ENCODE peak calls at places on chromosomes 12 and 14, in nine cellular contexts. One of them, this sample, is unnamed.

GRCh38 chr12:116759783-116760581 is 21.9 kb downstream of the RNFT2 start:
- DNase-seq in mucosa of gallbladder: no peak
- DNase-seq in endothelial cell of umbilical vein: peak
- DNase-seq in astrocyte of the hippocampus: peak
- DNase-seq in fibroblast of the aortic adventitia: peak
- DNase-seq in stimulated activated CD8-positive, alpha-beta memory T cell treated with anti-CD3 and anti-CD28 coated beads, Interleukin-15, amount 100 ng/mL, for 24 hours: no peak
- DNase-seq in H9: peak
- DNase-seq in GM19239: no peak
- DNase-seq in stimulated activated naive B cell treated with anti-CD40 and anti-IgM and Interleukin-4, amounts not matched to agents 10 μg/mL and 1 μg/mL and 100 μg/mL, for 72 hours: peak
- DNase-seq in this sample: no peak

GRCh38 chr14:61257469-61258057 is 23.6 kb downstream of the TMEM30B start:
- DNase-seq in mucosa of gallbladder: no peak
- DNase-seq in endothelial cell of umbilical vein: no peak
- DNase-seq in astrocyte of the hippocampus: no peak
- DNase-seq in fibroblast of the aortic adventitia: no peak
- DNase-seq in stimulated activated CD8-positive, alpha-beta memory T cell treated with anti-CD3 and anti-CD28 coated beads, Interleukin-15, amount 100 ng/mL, for 24 hours: no peak
- DNase-seq in H9: no peak
- DNase-seq in GM19239: no peak
- DNase-seq in stimulated activated naive B cell treated with anti-CD40 and anti-IgM and Interleukin-4, amounts not matched to agents 10 μg/mL and 1 μg/mL and 100 μg/mL, for 72 hours: no peak
- DNase-seq in this sample: no peak

GRCh38 chr12:131929530-131930456 is 717 bp downstream of the PUS1 start:
- DNase-seq in mucosa of gallbladder: no peak
- DNase-seq in endothelial cell of umbilical vein: peak
- DNase-seq in astrocyte of the hippocampus: peak
- DNase-seq in fibroblast of the aortic adventitia: peak
- DNase-seq in stimulated activated CD8-positive, alpha-beta memory T cell treated with anti-CD3 and anti-CD28 coated beads, Interleukin-15, amount 100 ng/mL, for 24 hours: no peak
- DNase-seq in H9: peak
- DNase-seq in GM19239: no peak
- DNase-seq in stimulated activated naive B cell treated with anti-CD40 and anti-IgM and Interleukin-4, amounts not matched to agents 10 μg/mL and 1 μg/mL and 100 μg/mL, for 72 hours: no peak
- DNase-seq in this sample: peak

GRCh38 chr12:120158351-120158750 is 36.2 kb downstream of the GCN1 start:
- DNase-seq in mucosa of gallbladder: no peak
- DNase-seq in endothelial cell of umbilical vein: no peak
- DNase-seq in astrocyte of the hippocampus: no peak
- DNase-seq in fibroblast of the aortic adventitia: no peak
- DNase-seq in stimulated activated CD8-positive, alpha-beta memory T cell treated with anti-CD3 and anti-CD28 coated beads, Interleukin-15, amount 100 ng/mL, for 24 hours: no peak
- DNase-seq in H9: no peak
- DNase-seq in GM19239: no peak
- DNase-seq in stimulated activated naive B cell treated with anti-CD40 and anti-IgM and Interleukin-4, amounts not matched to agents 10 μg/mL and 1 μg/mL and 100 μg/mL, for 72 hours: no peak
- DNase-seq in this sample: no peak

GRCh38 chr12:89040146-89040964 is 311.9 kb downstream of the DUSP6 start:
- DNase-seq in mucosa of gallbladder: no peak
- DNase-seq in endothelial cell of umbilical vein: no peak
- DNase-seq in astrocyte of the hippocampus: no peak
- DNase-seq in fibroblast of the aortic adventitia: peak
- DNase-seq in stimulated activated CD8-positive, alpha-beta memory T cell treated with anti-CD3 and anti-CD28 coated beads, Interleukin-15, amount 100 ng/mL, for 24 hours: peak
- DNase-seq in H9: peak
- DNase-seq in GM19239: peak
- DNase-seq in stimulated activated naive B cell treated with anti-CD40 and anti-IgM and Interleukin-4, amounts not matched to agents 10 μg/mL and 1 μg/mL and 100 μg/mL, for 72 hours: peak
- DNase-seq in this sample: no peak

GRCh38 chr14:79466938-79467527 is 744.3 kb downstream of the DIO2 start:
- DNase-seq in mucosa of gallbladder: no peak
- DNase-seq in endothelial cell of umbilical vein: no peak
- DNase-seq in astrocyte of the hippocampus: no peak
- DNase-seq in fibroblast of the aortic adventitia: no peak
- DNase-seq in stimulated activated CD8-positive, alpha-beta memory T cell treated with anti-CD3 and anti-CD28 coated beads, Interleukin-15, amount 100 ng/mL, for 24 hours: no peak
- DNase-seq in H9: no peak
- DNase-seq in GM19239: no peak
- DNase-seq in stimulated activated naive B cell treated with anti-CD40 and anti-IgM and Interleukin-4, amounts not matched to agents 10 μg/mL and 1 μg/mL and 100 μg/mL, for 72 hours: no peak
- DNase-seq in this sample: no peak

GRCh38 chr14:103512701-103513611 is 9.7 kb downstream of the CKB start:
- DNase-seq in mucosa of gallbladder: peak
- DNase-seq in endothelial cell of umbilical vein: peak
- DNase-seq in astrocyte of the hippocampus: peak
- DNase-seq in fibroblast of the aortic adventitia: peak
- DNase-seq in stimulated activated CD8-positive, alpha-beta memory T cell treated with anti-CD3 and anti-CD28 coated beads, Interleukin-15, amount 100 ng/mL, for 24 hours: no peak
- DNase-seq in H9: no peak
- DNase-seq in GM19239: no peak
- DNase-seq in stimulated activated naive B cell treated with anti-CD40 and anti-IgM and Interleukin-4, amounts not matched to agents 10 μg/mL and 1 μg/mL and 100 μg/mL, for 72 hours: no peak
- DNase-seq in this sample: no peak

GRCh38 chr12:44749566-44749965 is 126.5 kb downstream of the NELL2 start:
- DNase-seq in mucosa of gallbladder: no peak
- DNase-seq in endothelial cell of umbilical vein: no peak
- DNase-seq in astrocyte of the hippocampus: no peak
- DNase-seq in fibroblast of the aortic adventitia: no peak
- DNase-seq in stimulated activated CD8-positive, alpha-beta memory T cell treated with anti-CD3 and anti-CD28 coated beads, Interleukin-15, amount 100 ng/mL, for 24 hours: no peak
- DNase-seq in H9: no peak
- DNase-seq in GM19239: no peak
- DNase-seq in stimulated activated naive B cell treated with anti-CD40 and anti-IgM and Interleukin-4, amounts not matched to agents 10 μg/mL and 1 μg/mL and 100 μg/mL, for 72 hours: no peak
- DNase-seq in this sample: no peak

GRCh38 chr14:104288272-104288671 is 149.9 kb downstream of the KIF26A start:
- DNase-seq in mucosa of gallbladder: no peak
- DNase-seq in endothelial cell of umbilical vein: no peak
- DNase-seq in astrocyte of the hippocampus: no peak
- DNase-seq in fibroblast of the aortic adventitia: no peak
- DNase-seq in stimulated activated CD8-positive, alpha-beta memory T cell treated with anti-CD3 and anti-CD28 coated beads, Interleukin-15, amount 100 ng/mL, for 24 hours: no peak
- DNase-seq in H9: no peak
- DNase-seq in GM19239: no peak
- DNase-seq in stimulated activated naive B cell treated with anti-CD40 and anti-IgM and Interleukin-4, amounts not matched to agents 10 μg/mL and 1 μg/mL and 100 μg/mL, for 72 hours: no peak
- DNase-seq in this sample: peak

GRCh38 chr14:73463411-73463810 is 5.1 kb upstream of the NUMB start:
- DNase-seq in mucosa of gallbladder: no peak
- DNase-seq in endothelial cell of umbilical vein: peak
- DNase-seq in astrocyte of the hippocampus: no peak
- DNase-seq in fibroblast of the aortic adventitia: peak
- DNase-seq in stimulated activated CD8-positive, alpha-beta memory T cell treated with anti-CD3 and anti-CD28 coated beads, Interleukin-15, amount 100 ng/mL, for 24 hours: no peak
- DNase-seq in H9: no peak
- DNase-seq in GM19239: no peak
- DNase-seq in stimulated activated naive B cell treated with anti-CD40 and anti-IgM and Interleukin-4, amounts not matched to agents 10 μg/mL and 1 μg/mL and 100 μg/mL, for 72 hours: no peak
- DNase-seq in this sample: no peak

GRCh38 chr12:117875652-117876491 is 92.9 kb downstream of the KSR2 start:
- DNase-seq in mucosa of gallbladder: no peak
- DNase-seq in endothelial cell of umbilical vein: peak
- DNase-seq in astrocyte of the hippocampus: peak
- DNase-seq in fibroblast of the aortic adventitia: no peak
- DNase-seq in stimulated activated CD8-positive, alpha-beta memory T cell treated with anti-CD3 and anti-CD28 coated beads, Interleukin-15, amount 100 ng/mL, for 24 hours: no peak
- DNase-seq in H9: peak
- DNase-seq in GM19239: no peak
- DNase-seq in stimulated activated naive B cell treated with anti-CD40 and anti-IgM and Interleukin-4, amounts not matched to agents 10 μg/mL and 1 μg/mL and 100 μg/mL, for 72 hours: no peak
- DNase-seq in this sample: peak

GRCh38 chr12:48998497-48999353 is 450 bp downstream of the DDN start:
- DNase-seq in mucosa of gallbladder: no peak
- DNase-seq in endothelial cell of umbilical vein: no peak
- DNase-seq in astrocyte of the hippocampus: peak
- DNase-seq in fibroblast of the aortic adventitia: no peak
- DNase-seq in stimulated activated CD8-positive, alpha-beta memory T cell treated with anti-CD3 and anti-CD28 coated beads, Interleukin-15, amount 100 ng/mL, for 24 hours: no peak
- DNase-seq in H9: peak
- DNase-seq in GM19239: no peak
- DNase-seq in stimulated activated naive B cell treated with anti-CD40 and anti-IgM and Interleukin-4, amounts not matched to agents 10 μg/mL and 1 μg/mL and 100 μg/mL, for 72 hours: peak
- DNase-seq in this sample: no peak

GRCh38 chr12:122437656-122438121 is 15.2 kb upstream of the CLIP1 start:
- DNase-seq in mucosa of gallbladder: peak
- DNase-seq in endothelial cell of umbilical vein: no peak
- DNase-seq in astrocyte of the hippocampus: peak
- DNase-seq in fibroblast of the aortic adventitia: peak
- DNase-seq in stimulated activated CD8-positive, alpha-beta memory T cell treated with anti-CD3 and anti-CD28 coated beads, Interleukin-15, amount 100 ng/mL, for 24 hours: no peak
- DNase-seq in H9: no peak
- DNase-seq in GM19239: no peak
- DNase-seq in stimulated activated naive B cell treated with anti-CD40 and anti-IgM and Interleukin-4, amounts not matched to agents 10 μg/mL and 1 μg/mL and 100 μg/mL, for 72 hours: no peak
- DNase-seq in this sample: no peak

GRCh38 chr12:93741741-93742085 is 64.5 kb downstream of the CRADD start:
- DNase-seq in mucosa of gallbladder: no peak
- DNase-seq in endothelial cell of umbilical vein: no peak
- DNase-seq in astrocyte of the hippocampus: no peak
- DNase-seq in fibroblast of the aortic adventitia: peak
- DNase-seq in stimulated activated CD8-positive, alpha-beta memory T cell treated with anti-CD3 and anti-CD28 coated beads, Interleukin-15, amount 100 ng/mL, for 24 hours: no peak
- DNase-seq in H9: peak
- DNase-seq in GM19239: peak
- DNase-seq in stimulated activated naive B cell treated with anti-CD40 and anti-IgM and Interleukin-4, amounts not matched to agents 10 μg/mL and 1 μg/mL and 100 μg/mL, for 72 hours: peak
- DNase-seq in this sample: no peak

GRCh38 chr14:91291786-91292405 is 47.4 kb upstream of the GPR68 start:
- DNase-seq in mucosa of gallbladder: no peak
- DNase-seq in endothelial cell of umbilical vein: no peak
- DNase-seq in astrocyte of the hippocampus: no peak
- DNase-seq in fibroblast of the aortic adventitia: no peak
- DNase-seq in stimulated activated CD8-positive, alpha-beta memory T cell treated with anti-CD3 and anti-CD28 coated beads, Interleukin-15, amount 100 ng/mL, for 24 hours: no peak
- DNase-seq in H9: no peak
- DNase-seq in GM19239: no peak
- DNase-seq in stimulated activated naive B cell treated with anti-CD40 and anti-IgM and Interleukin-4, amounts not matched to agents 10 μg/mL and 1 μg/mL and 100 μg/mL, for 72 hours: no peak
- DNase-seq in this sample: no peak

GRCh38 chr14:52987042-52987441 is 36.2 kb upstream of the FERMT2 start:
- DNase-seq in mucosa of gallbladder: no peak
- DNase-seq in endothelial cell of umbilical vein: no peak
- DNase-seq in astrocyte of the hippocampus: no peak
- DNase-seq in fibroblast of the aortic adventitia: no peak
- DNase-seq in stimulated activated CD8-positive, alpha-beta memory T cell treated with anti-CD3 and anti-CD28 coated beads, Interleukin-15, amount 100 ng/mL, for 24 hours: no peak
- DNase-seq in H9: no peak
- DNase-seq in GM19239: no peak
- DNase-seq in stimulated activated naive B cell treated with anti-CD40 and anti-IgM and Interleukin-4, amounts not matched to agents 10 μg/mL and 1 μg/mL and 100 μg/mL, for 72 hours: no peak
- DNase-seq in this sample: no peak

GRCh38 chr14:32038876-32039275 is 38.2 kb upstream of the ARHGAP5 start:
- DNase-seq in mucosa of gallbladder: no peak
- DNase-seq in endothelial cell of umbilical vein: no peak
- DNase-seq in astrocyte of the hippocampus: peak
- DNase-seq in fibroblast of the aortic adventitia: no peak
- DNase-seq in stimulated activated CD8-positive, alpha-beta memory T cell treated with anti-CD3 and anti-CD28 coated beads, Interleukin-15, amount 100 ng/mL, for 24 hours: no peak
- DNase-seq in H9: no peak
- DNase-seq in GM19239: no peak
- DNase-seq in stimulated activated naive B cell treated with anti-CD40 and anti-IgM and Interleukin-4, amounts not matched to agents 10 μg/mL and 1 μg/mL and 100 μg/mL, for 72 hours: no peak
- DNase-seq in this sample: no peak

GRCh38 chr14:67112344-67112743 is 76.9 kb upstream of the GARIN2 start:
- DNase-seq in mucosa of gallbladder: no peak
- DNase-seq in endothelial cell of umbilical vein: no peak
- DNase-seq in astrocyte of the hippocampus: no peak
- DNase-seq in fibroblast of the aortic adventitia: no peak
- DNase-seq in stimulated activated CD8-positive, alpha-beta memory T cell treated with anti-CD3 and anti-CD28 coated beads, Interleukin-15, amount 100 ng/mL, for 24 hours: no peak
- DNase-seq in H9: no peak
- DNase-seq in GM19239: no peak
- DNase-seq in stimulated activated naive B cell treated with anti-CD40 and anti-IgM and Interleukin-4, amounts not matched to agents 10 μg/mL and 1 μg/mL and 100 μg/mL, for 72 hours: no peak
- DNase-seq in this sample: no peak

GRCh38 chr14:73757381-73757780 is 43.2 kb upstream of the PNMA1 start:
- DNase-seq in mucosa of gallbladder: no peak
- DNase-seq in endothelial cell of umbilical vein: no peak
- DNase-seq in astrocyte of the hippocampus: no peak
- DNase-seq in fibroblast of the aortic adventitia: no peak
- DNase-seq in stimulated activated CD8-positive, alpha-beta memory T cell treated with anti-CD3 and anti-CD28 coated beads, Interleukin-15, amount 100 ng/mL, for 24 hours: no peak
- DNase-seq in H9: no peak
- DNase-seq in GM19239: no peak
- DNase-seq in stimulated activated naive B cell treated with anti-CD40 and anti-IgM and Interleukin-4, amounts not matched to agents 10 μg/mL and 1 μg/mL and 100 μg/mL, for 72 hours: no peak
- DNase-seq in this sample: no peak

GRCh38 chr12:132635076-132635955 is 16.7 kb downstream of the P2RX2 start:
- DNase-seq in mucosa of gallbladder: no peak
- DNase-seq in endothelial cell of umbilical vein: no peak
- DNase-seq in astrocyte of the hippocampus: no peak
- DNase-seq in fibroblast of the aortic adventitia: no peak
- DNase-seq in stimulated activated CD8-positive, alpha-beta memory T cell treated with anti-CD3 and anti-CD28 coated beads, Interleukin-15, amount 100 ng/mL, for 24 hours: no peak
- DNase-seq in H9: no peak
- DNase-seq in GM19239: no peak
- DNase-seq in stimulated activated naive B cell treated with anti-CD40 and anti-IgM and Interleukin-4, amounts not matched to agents 10 μg/mL and 1 μg/mL and 100 μg/mL, for 72 hours: no peak
- DNase-seq in this sample: no peak

GRCh38 chr14:73753887-73754880 is 40.0 kb upstream of the PNMA1 start:
- DNase-seq in mucosa of gallbladder: peak
- DNase-seq in endothelial cell of umbilical vein: peak
- DNase-seq in astrocyte of the hippocampus: peak
- DNase-seq in fibroblast of the aortic adventitia: no peak
- DNase-seq in stimulated activated CD8-positive, alpha-beta memory T cell treated with anti-CD3 and anti-CD28 coated beads, Interleukin-15, amount 100 ng/mL, for 24 hours: no peak
- DNase-seq in H9: peak
- DNase-seq in GM19239: peak
- DNase-seq in stimulated activated naive B cell treated with anti-CD40 and anti-IgM and Interleukin-4, amounts not matched to agents 10 μg/mL and 1 μg/mL and 100 μg/mL, for 72 hours: peak
- DNase-seq in this sample: no peak

GRCh38 chr12:22101749-22102243 is 55.8 kb downstream of the CMAS start:
- DNase-seq in mucosa of gallbladder: no peak
- DNase-seq in endothelial cell of umbilical vein: peak
- DNase-seq in astrocyte of the hippocampus: peak
- DNase-seq in fibroblast of the aortic adventitia: peak
- DNase-seq in stimulated activated CD8-positive, alpha-beta memory T cell treated with anti-CD3 and anti-CD28 coated beads, Interleukin-15, amount 100 ng/mL, for 24 hours: no peak
- DNase-seq in H9: no peak
- DNase-seq in GM19239: no peak
- DNase-seq in stimulated activated naive B cell treated with anti-CD40 and anti-IgM and Interleukin-4, amounts not matched to agents 10 μg/mL and 1 μg/mL and 100 μg/mL, for 72 hours: no peak
- DNase-seq in this sample: no peak

GRCh38 chr12:125050868-125051267 is 14.4 kb upstream of the AACS start:
- DNase-seq in mucosa of gallbladder: no peak
- DNase-seq in endothelial cell of umbilical vein: no peak
- DNase-seq in astrocyte of the hippocampus: no peak
- DNase-seq in fibroblast of the aortic adventitia: no peak
- DNase-seq in stimulated activated CD8-positive, alpha-beta memory T cell treated with anti-CD3 and anti-CD28 coated beads, Interleukin-15, amount 100 ng/mL, for 24 hours: no peak
- DNase-seq in H9: no peak
- DNase-seq in GM19239: no peak
- DNase-seq in stimulated activated naive B cell treated with anti-CD40 and anti-IgM and Interleukin-4, amounts not matched to agents 10 μg/mL and 1 μg/mL and 100 μg/mL, for 72 hours: no peak
- DNase-seq in this sample: no peak

GRCh38 chr14:73223049-73223448 is 14.3 kb upstream of the PAPLN start:
- DNase-seq in mucosa of gallbladder: no peak
- DNase-seq in endothelial cell of umbilical vein: no peak
- DNase-seq in astrocyte of the hippocampus: no peak
- DNase-seq in fibroblast of the aortic adventitia: no peak
- DNase-seq in stimulated activated CD8-positive, alpha-beta memory T cell treated with anti-CD3 and anti-CD28 coated beads, Interleukin-15, amount 100 ng/mL, for 24 hours: no peak
- DNase-seq in H9: no peak
- DNase-seq in GM19239: no peak
- DNase-seq in stimulated activated naive B cell treated with anti-CD40 and anti-IgM and Interleukin-4, amounts not matched to agents 10 μg/mL and 1 μg/mL and 100 μg/mL, for 72 hours: no peak
- DNase-seq in this sample: no peak

GRCh38 chr12:51814311-51815088 is 34.0 kb downstream of the FIGNL2 start:
- DNase-seq in mucosa of gallbladder: peak
- DNase-seq in endothelial cell of umbilical vein: peak
- DNase-seq in astrocyte of the hippocampus: peak
- DNase-seq in fibroblast of the aortic adventitia: peak
- DNase-seq in stimulated activated CD8-positive, alpha-beta memory T cell treated with anti-CD3 and anti-CD28 coated beads, Interleukin-15, amount 100 ng/mL, for 24 hours: peak
- DNase-seq in H9: peak
- DNase-seq in GM19239: peak
- DNase-seq in stimulated activated naive B cell treated with anti-CD40 and anti-IgM and Interleukin-4, amounts not matched to agents 10 μg/mL and 1 μg/mL and 100 μg/mL, for 72 hours: peak
- DNase-seq in this sample: peak

GRCh38 chr12:129704232-129704830 is 199.5 kb downstream of the TMEM132D start:
- DNase-seq in mucosa of gallbladder: no peak
- DNase-seq in endothelial cell of umbilical vein: no peak
- DNase-seq in astrocyte of the hippocampus: no peak
- DNase-seq in fibroblast of the aortic adventitia: no peak
- DNase-seq in stimulated activated CD8-positive, alpha-beta memory T cell treated with anti-CD3 and anti-CD28 coated beads, Interleukin-15, amount 100 ng/mL, for 24 hours: no peak
- DNase-seq in H9: peak
- DNase-seq in GM19239: no peak
- DNase-seq in stimulated activated naive B cell treated with anti-CD40 and anti-IgM and Interleukin-4, amounts not matched to agents 10 μg/mL and 1 μg/mL and 100 μg/mL, for 72 hours: no peak
- DNase-seq in this sample: no peak

GRCh38 chr12:79223761-79224160 is 359.2 kb downstream of the SYT1 start:
- DNase-seq in mucosa of gallbladder: no peak
- DNase-seq in endothelial cell of umbilical vein: no peak
- DNase-seq in astrocyte of the hippocampus: no peak
- DNase-seq in fibroblast of the aortic adventitia: no peak
- DNase-seq in stimulated activated CD8-positive, alpha-beta memory T cell treated with anti-CD3 and anti-CD28 coated beads, Interleukin-15, amount 100 ng/mL, for 24 hours: no peak
- DNase-seq in H9: no peak
- DNase-seq in GM19239: no peak
- DNase-seq in stimulated activated naive B cell treated with anti-CD40 and anti-IgM and Interleukin-4, amounts not matched to agents 10 μg/mL and 1 μg/mL and 100 μg/mL, for 72 hours: no peak
- DNase-seq in this sample: no peak

GRCh38 chr12:116497051-116497529 is 62.1 kb upstream of the MAP1LC3B2 start:
- DNase-seq in mucosa of gallbladder: peak
- DNase-seq in endothelial cell of umbilical vein: no peak
- DNase-seq in astrocyte of the hippocampus: no peak
- DNase-seq in fibroblast of the aortic adventitia: no peak
- DNase-seq in stimulated activated CD8-positive, alpha-beta memory T cell treated with anti-CD3 and anti-CD28 coated beads, Interleukin-15, amount 100 ng/mL, for 24 hours: no peak
- DNase-seq in H9: no peak
- DNase-seq in GM19239: no peak
- DNase-seq in stimulated activated naive B cell treated with anti-CD40 and anti-IgM and Interleukin-4, amounts not matched to agents 10 μg/mL and 1 μg/mL and 100 μg/mL, for 72 hours: no peak
- DNase-seq in this sample: no peak

This sample was measured in D341Med.